ENCODE peak calls at places on chromosome 7, in four cellular contexts. A is dorsolateral prefrontal cortex, E is GM23338, N is HFFc6. Q is an unnamed sample.

GRCh38 chr7:128710391-128710930 is 28.7 kb upstream of the CALU start:
- DNase-seq in A (no peak), E (no peak), N (no peak), Q (no peak)

GRCh38 chr7:141208539-141208938 is 134.7 kb downstream of the TMEM178B start:
- DNase-seq in A (no peak), E (peak), N (no peak), Q (no peak)

GRCh38 chr7:1113548-1113885 is 25.6 kb downstream of the GPER1 start:
- DNase-seq in A (peak), E (no peak), N (no peak), Q (no peak)

GRCh38 chr7:123725586-123726171 is 23.1 kb downstream of the WASL start:
- DNase-seq in A (no peak), E (no peak), N (no peak), Q (no peak)

GRCh38 chr7:159154243-159154642 is 9.6 kb upstream of the VIPR2 start:
- DNase-seq in A (no peak), E (no peak), N (no peak), Q (no peak)

GRCh38 chr7:10646249-10646648 is 327.4 kb upstream of the PHF14 start:
- DNase-seq in A (no peak), E (no peak), N (no peak), Q (no peak)

GRCh38 chr7:154919324-154920222 is 83.4 kb downstream of the PAXIP1 start:
- DNase-seq in A (no peak), E (no peak), N (no peak), Q (no peak)

GRCh38 chr7:7686806-7687205 is 31.6 kb downstream of the RPA3 start:
- DNase-seq in A (no peak), E (no peak), N (no peak), Q (no peak)

GRCh38 chr7:49091089-49091488 is 166.7 kb downstream of the CDC14C start:
- DNase-seq in A (no peak), E (no peak), N (no peak), Q (no peak)

GRCh38 chr7:116988363-116988989 is 35.2 kb downstream of the ST7 start:
- DNase-seq in A (no peak), E (no peak), N (no peak), Q (no peak)
- TF ChIP-seq CTCF in A (peak), E (no peak), N (peak), Q (no peak)

GRCh38 chr7:42700376-42701327 is 211.2 kb downstream of the C7orf25 start:
- DNase-seq in A (no peak), E (no peak), N (no peak), Q (no peak)
- TF ChIP-seq CTCF in A (no peak), E (peak), N (no peak), Q (no peak)

GRCh38 chr7:44572771-44573170 is 937 bp downstream of the DDX56 start:
- DNase-seq in A (no peak), E (no peak), N (no peak), Q (no peak)
- TF ChIP-seq CTCF in A (no peak), E (no peak), N (no peak), Q (no peak)

DNA sequence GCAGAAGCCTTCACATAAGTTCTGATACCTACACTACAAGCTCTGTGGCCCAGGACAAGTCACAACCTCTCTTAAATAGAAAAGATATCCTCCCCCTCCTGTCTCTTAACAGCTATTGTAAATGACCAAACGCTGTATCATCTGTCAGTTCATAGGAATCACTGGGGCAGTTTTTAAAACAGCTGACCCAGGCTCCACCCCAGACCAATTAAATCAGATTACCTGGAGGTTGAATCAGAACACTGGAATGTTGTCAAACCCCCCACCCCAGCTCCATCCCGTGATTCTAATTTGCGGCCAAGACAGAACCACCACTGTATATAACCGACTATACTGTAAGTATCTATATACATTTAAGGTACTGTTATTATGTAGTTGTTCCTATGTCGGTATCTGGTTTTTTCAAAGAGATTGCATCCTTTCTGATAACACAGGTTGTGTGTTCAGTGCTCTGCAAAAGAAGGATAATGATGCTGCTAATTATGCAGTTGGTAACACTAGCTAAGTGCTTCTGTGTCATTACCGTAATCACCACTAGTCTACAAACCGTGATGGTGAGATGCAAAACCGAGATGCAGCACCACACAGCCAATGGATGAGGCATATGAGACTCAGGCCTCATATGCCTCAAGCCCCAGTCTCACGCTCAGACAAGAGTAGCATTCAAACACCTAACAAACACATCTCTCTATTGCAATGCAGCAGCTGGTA is 47.4 kb downstream of the TNS3 start:
- DNase-seq in A (peak), E (peak), N (no peak), Q (no peak)
- TF ChIP-seq CTCF in A (no peak), E (peak), N (peak), Q (no peak)

Q was measured in omental fat pad.